ENCODE peak calls at places on chromosomes 11 and 22, in nine cellular contexts. L is mammary epithelial cell, A is H1, P is PC-3, S is GM12878, V is K562, Z is hepatocyte, C is fibroblast of lung, T is neural progenitor cell. W is an unnamed sample.
A peak's percentile ranks its signal among the peaks of the same experiment; 100 is the strongest.

GRCh38 chr11:118790357-118791014 is 478 bp downstream of the DDX6 start:
- DNase-seq in L (peak; percentile 59), A (peak; percentile 76), P (peak; percentile 44), S (peak; percentile 26), V (no peak), Z (peak; percentile 83), C (peak; percentile 77), T (peak; percentile 81), W (peak; percentile 27)

GRCh38 chr11:128342511-128343133 is 244.7 kb downstream of the ETS1 start:
- DNase-seq in L (peak; percentile 26), A (no peak), P (peak; percentile 96), S (peak; percentile 39), V (no peak), Z (peak; percentile 64), C (peak; percentile 40), T (no peak), W (peak; percentile 70)

GRCh38 chr11:105719073-105719846 is 109.4 kb downstream of the GRIA4 start:
- DNase-seq in L (peak; percentile 6), A (no peak), P (peak; percentile 99), S (peak; percentile 35), V (no peak), Z (peak; percentile 68), C (peak; percentile 72), T (no peak), W (peak; percentile 85)

GRCh38 chr11:69497221-69497787 is 15.8 kb downstream of the LINC01488 start:
- DNase-seq in L (peak; percentile 64), A (no peak), P (peak; percentile 90), S (no peak), V (no peak), Z (peak; percentile 83), C (peak; percentile 94), T (peak; percentile 82), W (peak; percentile 97)

GRCh38 chr22:29080061-29080975 is 7.5 kb downstream of the KREMEN1 start:
- DNase-seq in L (peak; percentile 26), A (no peak), P (peak; percentile 39), S (no peak), V (no peak), Z (no peak), C (no peak), T (no peak), W (no peak)

GRCh38 chr22:33829549-33830280 is 90.6 kb downstream of the LARGE1 start:
- DNase-seq in L (no peak), A (no peak), P (no peak), S (no peak), V (no peak), Z (no peak), C (no peak), T (peak; percentile 46), W (no peak)

GRCh38 chr11:34468209-34468841 is 29.6 kb downstream of the CAT start:
- DNase-seq in L (peak; percentile 19), A (peak; percentile 57), P (peak; percentile 81), S (no peak), V (peak; percentile 50), Z (peak; percentile 61), C (peak; percentile 35), T (peak; percentile 42), W (no peak)

GRCh38 chr11:72439455-72439854 is 5.1 kb upstream of the CLPB start:
- DNase-seq in L (peak; percentile 83), A (no peak), P (peak; percentile 33), S (no peak), V (no peak), Z (no peak), C (peak; percentile 55), T (no peak), W (peak; percentile 56)

GRCh38 chr11:88454881-88455280 is 117.3 kb upstream of the CTSC start:
- DNase-seq in L (peak; percentile 87), A (no peak), P (peak; percentile 48), S (no peak), V (no peak), Z (no peak), C (peak; percentile 33), T (no peak), W (peak; percentile 10)

GRCh38 chr22:46108564-46109473 is 41.5 kb upstream of the PPARA start:
- DNase-seq in L (peak; percentile 58), A (no peak), P (peak; percentile 34), S (no peak), V (peak; percentile 67), Z (peak; percentile 56), C (no peak), T (peak; percentile 17), W (peak; percentile 59)

GRCh38 chr22:37681001-37681424 is 5.1 kb upstream of the NOL12 start:
- DNase-seq in L (peak; percentile 63), A (no peak), P (peak; percentile 7), S (no peak), V (no peak), Z (no peak), C (peak; percentile 28), T (no peak), W (peak; percentile 55)

GRCh38 chr22:45261407-45262088 is 20.9 kb upstream of the KIAA0930 start:
- DNase-seq in L (no peak), A (no peak), P (no peak), S (no peak), V (no peak), Z (no peak), C (no peak), T (no peak), W (no peak)

GRCh38 chr11:62573006-62573591 is 592 bp downstream of the EEF1G start:
- DNase-seq in L (no peak), A (no peak), P (no peak), S (no peak), V (no peak), Z (peak; percentile 36), C (no peak), T (peak; percentile 51), W (no peak)

GRCh38 chr11:131867457-131868257 is 497.2 kb downstream of the NTM start:
- DNase-seq in L (peak; percentile 70), A (peak; percentile 86), P (peak; percentile 77), S (no peak), V (no peak), Z (peak; percentile 78), C (peak; percentile 88), T (peak; percentile 84), W (peak; percentile 69)

GRCh38 chr11:399731-400211 is 5.8 kb downstream of the PKP3 start:
- DNase-seq in L (no peak), A (no peak), P (no peak), S (no peak), V (no peak), Z (no peak), C (no peak), T (no peak), W (no peak)

GRCh38 chr11:74731301-74732094 is at the start of gene CHRDL2:
- DNase-seq in L (no peak), A (peak; percentile 64), P (no peak), S (no peak), V (no peak), Z (peak; percentile 63), C (no peak), T (peak; percentile 77), W (no peak)

GRCh38 chr11:12827929-12828812 is 153.9 kb downstream of the TEAD1 start:
- DNase-seq in L (peak; percentile 71), A (no peak), P (peak; percentile 69), S (no peak), V (no peak), Z (peak; percentile 67), C (peak; percentile 89), T (peak; percentile 70), W (peak; percentile 78)

GRCh38 chr11:114243461-114244372 is 52.5 kb upstream of the NNMT start:
- DNase-seq in L (no peak), A (no peak), P (no peak), S (no peak), V (peak; percentile 36), Z (no peak), C (peak; percentile 62), T (no peak), W (no peak)

GRCh38 chr22:30159561-30160353 is 79.5 kb downstream of the HORMAD2 start:
- DNase-seq in L (peak; percentile 52), A (no peak), P (peak; percentile 67), S (no peak), V (no peak), Z (peak; percentile 73), C (peak; percentile 84), T (no peak), W (peak; percentile 75)

GRCh38 chr11:124872741-124873140 is 7.5 kb downstream of the ROBO3 start:
- DNase-seq in L (no peak), A (no peak), P (no peak), S (no peak), V (peak; percentile 29), Z (no peak), C (no peak), T (peak; percentile 53), W (no peak)
- TF ChIP-seq EZH2 in L (no peak), A (no peak), P (no peak), S (no peak), V (no peak), Z (no peak), C (no peak), T (no peak), W (no peak)

DNA sequence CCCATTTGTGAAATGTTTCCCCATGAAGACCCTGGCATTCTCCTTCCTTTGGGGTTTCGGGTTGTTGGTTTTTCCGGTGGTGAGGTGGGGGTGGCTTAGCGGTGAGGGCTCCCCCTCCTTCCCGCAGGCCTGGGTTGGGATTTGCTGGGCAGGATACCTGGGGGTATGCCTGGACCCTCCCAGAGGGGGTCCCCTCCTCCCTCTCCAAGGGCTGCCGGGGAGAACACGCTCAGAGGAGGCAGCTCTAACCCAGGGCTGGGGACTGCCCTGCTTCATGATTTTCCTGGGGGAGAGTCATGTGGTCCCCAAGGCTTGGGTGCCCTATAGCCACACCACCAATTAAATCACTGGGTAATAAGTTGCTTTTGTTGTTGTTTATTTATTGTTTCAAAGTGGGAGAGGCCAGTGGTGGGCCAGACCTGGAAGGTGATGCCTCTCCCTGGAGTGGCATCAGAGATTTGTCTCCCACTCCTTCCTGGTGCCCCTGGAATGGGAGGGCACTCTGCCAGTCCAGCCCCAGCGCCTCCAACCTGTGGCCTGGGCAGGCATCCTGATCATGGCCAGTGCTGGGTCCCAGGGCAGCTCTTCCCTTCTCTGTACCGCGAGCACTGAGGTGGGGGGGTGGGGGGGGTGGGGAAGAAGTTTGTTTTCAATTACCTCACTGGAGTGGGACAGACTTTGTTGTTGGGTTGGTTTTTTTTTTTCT is 1.3 kb upstream of the CLCF1 start:
- DNase-seq in L (peak; percentile 37), A (peak; percentile 63), P (peak; percentile 60), S (no peak), V (no peak), Z (no peak), C (no peak), T (no peak), W (no peak)
- TF ChIP-seq EZH2 in L (no peak), A (no peak), P (no peak), S (no peak), V (no peak), Z (no peak), C (no peak), T (no peak), W (no peak)

GRCh38 chr11:10930224-10930960 is 72.5 kb upstream of the ZBED5 start:
- DNase-seq in L (peak; percentile 39), A (no peak), P (peak; percentile 17), S (no peak), V (no peak), Z (no peak), C (peak; percentile 61), T (no peak), W (no peak)
- TF ChIP-seq EZH2 in L (no peak), A (no peak), P (no peak), S (peak; percentile 89), V (no peak), Z (no peak), C (no peak), T (no peak), W (no peak)

DNA sequence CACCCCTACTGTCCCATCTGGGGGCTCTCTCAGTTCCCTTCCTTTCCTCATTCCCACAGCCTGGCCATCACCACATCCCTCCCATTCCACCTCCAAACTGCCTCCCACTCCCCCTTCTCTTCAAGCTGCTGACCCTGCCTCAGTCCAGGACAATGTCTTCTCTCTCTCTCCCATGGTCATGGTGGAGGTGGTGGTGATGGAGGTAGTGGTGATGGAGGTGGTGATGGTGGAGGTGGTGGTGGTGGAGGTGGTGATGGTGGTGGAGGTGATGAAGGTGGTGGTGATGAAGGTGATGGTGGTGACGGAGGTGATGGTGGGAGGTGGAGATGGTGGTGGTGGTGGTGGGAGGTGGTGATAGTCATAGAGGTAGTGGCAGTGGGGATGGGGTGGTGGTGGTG is 87.0 kb downstream of the MPPED1 start:
- DNase-seq in L (no peak), A (no peak), P (no peak), S (no peak), V (no peak), Z (no peak), C (no peak), T (no peak), W (no peak)
- TF ChIP-seq EZH2 in L (no peak), A (no peak), P (no peak), S (no peak), V (no peak), Z (no peak), C (no peak), T (no peak), W (no peak)

W was measured in astrocyte.